ENCODE peak calls at places on chromosomes 7 and 10, in seven cellular contexts. D is ovary, V is sigmoid colon, J is HepG2, P is A549, N is stomach, L is suprapubic skin. Y is an unnamed sample.

GRCh38 chr7:91151916-91152315 is 112.3 kb upstream of the FZD1 start:
- DNase-seq in D (no peak), V (no peak), J (no peak), P (no peak), N (no peak), L (no peak), Y (no peak)

GRCh38 chr7:106938803-106939202 is 73.7 kb downstream of the PIK3CG start:
- DNase-seq in D (no peak), V (no peak), J (no peak), P (no peak), N (no peak), L (no peak), Y (no peak)

GRCh38 chr7:3673524-3673923 is 372.5 kb downstream of the SDK1 start:
- DNase-seq in D (no peak), V (no peak), J (peak; percentile 23), P (peak; percentile 19), N (peak; percentile 59), L (no peak), Y (no peak)

GRCh38 chr7:3747452-3747851 is 446.4 kb downstream of the SDK1 start:
- DNase-seq in D (no peak), V (no peak), J (no peak), P (no peak), N (no peak), L (no peak), Y (no peak)

GRCh38 chr10:14601872-14602725 is 172.6 kb downstream of the FAM107B start:
- DNase-seq in D (no peak), V (no peak), J (peak; percentile 72), P (peak; percentile 74), N (peak; percentile 72), L (no peak), Y (no peak)

GRCh38 chr7:4836206-4836661 is 25.6 kb downstream of the PAPOLB start:
- DNase-seq in D (no peak), V (peak; percentile 55), J (no peak), P (no peak), N (no peak), L (no peak), Y (no peak)

GRCh38 chr10:72062341-72062740 is 26.0 kb downstream of the SPOCK2 start:
- DNase-seq in D (no peak), V (no peak), J (no peak), P (no peak), N (no peak), L (no peak), Y (no peak)

GRCh38 chr7:64599341-64599740 is 36.5 kb upstream of the ZNF680 start:
- DNase-seq in D (no peak), V (no peak), J (peak; percentile 44), P (no peak), N (no peak), L (no peak), Y (peak; percentile 85)

GRCh38 chr7:117012284-117013174 is 59.2 kb downstream of the ST7 start:
- DNase-seq in D (no peak), V (no peak), J (peak; percentile 22), P (peak; percentile 57), N (no peak), L (no peak), Y (no peak)

GRCh38 chr7:142796501-142797341 is 26.0 kb downstream of the PRSS2 start:
- DNase-seq in D (no peak), V (no peak), J (no peak), P (no peak), N (no peak), L (no peak), Y (no peak)

GRCh38 chr7:17645500-17645899 is 294.8 kb downstream of the SNX13 start:
- DNase-seq in D (no peak), V (no peak), J (no peak), P (no peak), N (no peak), L (no peak), Y (no peak)

GRCh38 chr7:20083781-20084180 is 133.4 kb downstream of the MACC1 start:
- DNase-seq in D (no peak), V (peak; percentile 74), J (no peak), P (peak; percentile 1), N (no peak), L (no peak), Y (no peak)

GRCh38 chr7:17952387-17952786 is 12.1 kb upstream of the SNX13 start:
- DNase-seq in D (no peak), V (no peak), J (no peak), P (no peak), N (no peak), L (no peak), Y (no peak)

GRCh38 chr10:117000580-117000979 is 4.4 kb downstream of the SHTN1 start:
- DNase-seq in D (no peak), V (no peak), J (no peak), P (peak; percentile 26), N (no peak), L (no peak), Y (no peak)

GRCh38 chr7:144386741-144387140 is 16.8 kb downstream of the NOBOX start:
- DNase-seq in D (no peak), V (no peak), J (no peak), P (no peak), N (no peak), L (no peak), Y (no peak)

GRCh38 chr10:89347706-89348457 is 20.1 kb downstream of the IFIT3 start:
- DNase-seq in D (no peak), V (no peak), J (no peak), P (no peak), N (no peak), L (no peak), Y (no peak)

GRCh38 chr10:86715156-86715795 is 41.1 kb upstream of the BMPR1A start:
- DNase-seq in D (no peak), V (peak; percentile 63), J (no peak), P (no peak), N (no peak), L (peak; percentile 59), Y (no peak)

GRCh38 chr10:80442879-80443278 is 11.2 kb upstream of the TSPAN14 start:
- DNase-seq in D (no peak), V (no peak), J (no peak), P (no peak), N (no peak), L (no peak), Y (no peak)

GRCh38 chr10:116538461-116538860 is 7.3 kb upstream of the PNLIP start:
- DNase-seq in D (no peak), V (no peak), J (peak; percentile 9), P (no peak), N (no peak), L (no peak), Y (no peak)

GRCh38 chr7:159197066-159197975 is 52.7 kb upstream of the VIPR2 start:
- DNase-seq in D (no peak), V (no peak), J (no peak), P (no peak), N (no peak), L (no peak), Y (peak; percentile 83)

GRCh38 chr10:56370217-56371113 is 9.4 kb upstream of the ZWINT start:
- DNase-seq in D (no peak), V (no peak), J (no peak), P (peak; percentile 51), N (no peak), L (no peak), Y (no peak)

GRCh38 chr7:92255308-92255707 is 9.5 kb downstream of the ANKIB1 start:
- DNase-seq in D (no peak), V (no peak), J (no peak), P (no peak), N (no peak), L (no peak), Y (no peak)

DNA sequence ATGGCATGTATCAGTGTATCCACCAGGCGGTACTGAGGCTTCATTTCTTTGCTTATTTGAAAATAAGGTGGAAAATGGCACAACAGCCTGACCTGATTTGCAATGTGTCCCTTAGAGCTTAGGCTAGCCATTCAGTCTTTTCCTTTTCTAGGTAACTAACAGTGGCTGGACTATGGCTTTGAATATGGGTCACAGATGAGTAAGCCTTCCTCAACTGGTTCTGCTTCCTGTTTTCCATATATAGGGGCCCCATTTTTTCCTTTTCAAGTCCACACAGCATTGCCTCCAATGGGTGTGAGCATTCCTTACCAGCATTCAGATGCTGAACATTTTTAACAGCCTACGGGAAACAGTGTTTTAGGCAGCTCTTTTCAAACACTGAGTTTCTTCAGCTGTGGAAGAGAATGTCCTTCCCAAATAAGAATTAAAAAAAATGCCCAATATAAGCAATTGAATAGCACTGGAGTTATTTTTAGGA is 3.9 kb upstream of the ITGB1 start:
- DNase-seq in D (no peak), V (no peak), J (peak; percentile 57), P (peak; percentile 86), N (no peak), L (no peak), Y (no peak)
- TF ChIP-seq EP300 in D (peak; percentile 63), V (peak; percentile 12), J (no peak), P (no peak), N (no peak), L (peak; percentile 93), Y (peak; percentile 95)

GRCh38 chr10:78361031-78361430 is 327.4 kb downstream of the RPS24 start:
- DNase-seq in D (no peak), V (no peak), J (no peak), P (no peak), N (no peak), L (no peak), Y (no peak)

GRCh38 chr10:78360284-78360683 is 326.6 kb downstream of the RPS24 start:
- DNase-seq in D (no peak), V (no peak), J (no peak), P (no peak), N (no peak), L (no peak), Y (no peak)

GRCh38 chr10:78362406-78363022 is 328.9 kb downstream of the RPS24 start:
- DNase-seq in D (no peak), V (no peak), J (no peak), P (no peak), N (no peak), L (no peak), Y (no peak)

GRCh38 chr10:78365711-78366110 is 332.0 kb downstream of the RPS24 start:
- DNase-seq in D (no peak), V (no peak), J (no peak), P (no peak), N (no peak), L (no peak), Y (no peak)

GRCh38 chr10:78363190-78363589 is 329.5 kb downstream of the RPS24 start:
- DNase-seq in D (no peak), V (no peak), J (no peak), P (no peak), N (no peak), L (no peak), Y (no peak)
- H3K4me1 ChIP-seq in D (no peaks in the 10 kb centered on the region), V (no peaks in the 10 kb centered on the region), J (no peaks in the 10 kb centered on the region), P (no peaks in the 10 kb centered on the region), N (no peaks in the 10 kb centered on the region), L (peaks cover 5% of the 10 kb centered on the region), Y (no peaks in the 10 kb centered on the region)

GRCh38 chr7:153444591-153444990 is 607.6 kb upstream of the DPP6 start:
- DNase-seq in D (no peak), V (no peak), J (no peak), P (no peak), N (no peak), L (no peak), Y (no peak)
- H3K27ac ChIP-seq in D (no peak overlapping the region), V (no peak overlapping the region), J (no peak overlapping the region), P (no peak overlapping the region), N (no peak overlapping the region), L (no peak overlapping the region), Y (no peak overlapping the region)

DNA sequence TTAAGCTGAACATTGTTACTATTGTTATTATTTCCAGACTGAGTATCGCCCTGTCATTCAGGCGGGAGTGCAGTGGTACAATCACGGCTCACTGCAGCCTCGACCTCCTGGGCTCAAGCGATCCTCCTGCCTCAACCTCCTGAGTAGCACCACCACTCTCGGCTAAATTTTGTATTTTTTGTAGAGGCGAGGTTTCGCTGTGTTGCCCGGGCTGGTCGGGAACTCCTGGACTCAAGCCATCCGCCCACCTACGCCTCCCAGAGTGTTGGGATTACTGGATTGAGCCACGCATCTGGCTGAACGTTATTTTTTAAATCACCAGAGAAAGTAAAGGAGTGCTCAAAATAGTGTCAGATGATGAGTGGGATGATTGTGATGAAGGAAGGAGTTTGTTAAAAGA is 1.4 kb upstream of the HNRNPF start:
- DNase-seq in D (no peak), V (no peak), J (no peak), P (no peak), N (no peak), L (no peak), Y (no peak)
- TF ChIP-seq EP300 in D (no peak), V (no peak), J (no peak), P (no peak), N (no peak), L (no peak), Y (no peak)

Y was measured in esophagus muscularis mucosa.